ENCODE peak calls at places on chromosomes 3 and 15, in four cellular contexts. D is transverse colon, A is neural progenitor cell, V is ovary. X is an unnamed sample. For H3K36me3, the result is how much of the 10 kb centered on the place peaks cover.

GRCh38 chr3:135213213-135213612 is 418.2 kb downstream of the EPHB1 start:
- DNase-seq in D (no peak), A (no peak), V (no peak), X (no peak)

GRCh38 chr15:81572190-81572589 is 198.2 kb upstream of the TMC3 start:
- DNase-seq in D (no peak), A (no peak), V (no peak), X (no peak)

GRCh38 chr3:184460276-184460675 is 80.4 kb downstream of the CHRD start:
- DNase-seq in D (no peak), A (no peak), V (no peak), X (no peak)

GRCh38 chr3:111989061-111989678 is 9.6 kb upstream of the TAGLN3 start:
- DNase-seq in D (no peak), A (peak), V (no peak), X (no peak)

GRCh38 chr3:55434789-55435188 is 52.3 kb downstream of the WNT5A start:
- DNase-seq in D (peak), A (peak), V (no peak), X (peak)

GRCh38 chr3:125202197-125202596 is 10.4 kb downstream of the SLC12A8 start:
- DNase-seq in D (no peak), A (peak), V (no peak), X (no peak)

GRCh38 chr3:175103298-175103697 is 244.2 kb downstream of the NAALADL2 start:
- DNase-seq in D (no peak), A (no peak), V (no peak), X (no peak)

GRCh38 chr15:64897345-64897985 is 14.2 kb upstream of the ANKDD1A start:
- DNase-seq in D (peak), A (no peak), V (peak), X (peak)

GRCh38 chr3:123157209-123157597 is 44.5 kb upstream of the SEC22A start:
- DNase-seq in D (no peak), A (no peak), V (no peak), X (no peak)

GRCh38 chr3:38581774-38582173 is 67.7 kb downstream of the SCN5A start:
- DNase-seq in D (peak), A (no peak), V (no peak), X (no peak)

GRCh38 chr3:64945171-64945684 is 257.4 kb upstream of the ADAMTS9 start:
- DNase-seq in D (no peak), A (peak), V (peak), X (no peak)

GRCh38 chr3:140499114-140499757 is 178.6 kb upstream of the TRIM42 start:
- DNase-seq in D (no peak), A (peak), V (no peak), X (no peak)

GRCh38 chr15:60592386-60593339 is 113.7 kb upstream of the ICE2 start:
- DNase-seq in D (peak), A (peak), V (peak), X (peak)

GRCh38 chr15:38217181-38217580 is 35.5 kb upstream of the SPRED1 start:
- DNase-seq in D (no peak), A (no peak), V (no peak), X (no peak)

GRCh38 chr3:128123231-128123537 is 428 bp downstream of the RUVBL1 start:
- DNase-seq in D (no peak), A (no peak), V (no peak), X (no peak)

DNA sequence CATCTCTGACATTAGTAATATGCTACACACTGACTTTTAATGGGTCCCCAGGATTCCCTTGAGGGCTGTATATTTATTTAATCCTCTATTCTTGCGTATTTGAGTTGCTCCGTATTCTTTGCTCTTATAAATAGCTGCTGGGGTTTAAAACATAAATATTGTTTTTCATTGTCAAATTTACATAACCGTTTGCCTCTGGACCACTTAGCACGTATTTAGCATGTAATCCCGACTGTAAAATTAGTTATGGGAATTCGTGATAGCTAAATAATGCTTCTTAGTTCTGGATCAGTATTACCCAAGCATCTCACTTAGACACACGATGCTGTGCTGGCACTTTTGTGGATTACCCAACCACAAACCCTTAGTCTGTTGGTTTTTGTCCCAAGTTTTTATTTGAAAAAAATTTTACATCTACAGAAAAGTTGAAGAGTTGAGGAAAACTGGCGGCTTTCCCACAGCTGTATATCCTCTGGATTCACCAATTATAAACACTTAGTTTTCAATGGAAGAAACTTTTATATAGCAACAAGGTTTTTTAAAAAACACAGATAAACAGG is 296.8 kb upstream of the TPM1 start:
- DNase-seq in D (no peak), A (no peak), V (no peak), X (no peak)
- H3K4me3 ChIP-seq in D (no peak), A (no peak), V (no peak), X (no peak)

DNA sequence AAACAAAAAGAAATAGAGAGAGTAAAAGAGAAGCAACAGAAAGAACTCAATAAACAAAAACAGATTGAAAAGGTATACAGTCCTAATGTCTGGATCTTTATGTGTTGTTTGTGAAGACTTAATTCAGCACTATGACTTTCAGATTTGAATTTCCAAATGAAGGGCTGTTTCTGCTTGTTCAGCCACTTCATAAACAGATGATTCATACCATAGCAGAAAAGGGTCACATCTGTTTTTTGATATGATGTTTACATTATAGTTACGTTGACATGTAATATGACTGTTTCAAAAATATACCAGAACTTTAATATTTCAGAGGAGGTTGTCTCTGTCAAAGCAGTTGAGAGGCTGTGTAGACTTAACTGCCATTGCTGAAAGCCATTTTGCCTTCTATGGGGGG is 24.1 kb downstream of the ASB14 start:
- DNase-seq in D (no peak), A (no peak), V (no peak), X (no peak)
- H3K36me3 ChIP-seq in D (half or more), A (under half), V (under half), X (under half)

GRCh38 chr3:145692751-145693150 is 468.2 kb downstream of the PLOD2 start:
- DNase-seq in D (no peak), A (no peak), V (no peak), X (no peak)

GRCh38 chr3:145698252-145698651 is 462.7 kb downstream of the PLOD2 start:
- DNase-seq in D (no peak), A (no peak), V (no peak), X (no peak)

GRCh38 chr3:145696011-145696410 is 465.0 kb downstream of the PLOD2 start:
- DNase-seq in D (no peak), A (no peak), V (no peak), X (no peak)

GRCh38 chr3:145704020-145704419 is 457.0 kb downstream of the PLOD2 start:
- DNase-seq in D (no peak), A (no peak), V (no peak), X (peak)

GRCh38 chr3:145698749-145699148 is 462.2 kb downstream of the PLOD2 start:
- DNase-seq in D (no peak), A (no peak), V (no peak), X (no peak)
- H3K4me3 ChIP-seq in D (no peak), A (no peak), V (no peak), X (no peak)

DNA sequence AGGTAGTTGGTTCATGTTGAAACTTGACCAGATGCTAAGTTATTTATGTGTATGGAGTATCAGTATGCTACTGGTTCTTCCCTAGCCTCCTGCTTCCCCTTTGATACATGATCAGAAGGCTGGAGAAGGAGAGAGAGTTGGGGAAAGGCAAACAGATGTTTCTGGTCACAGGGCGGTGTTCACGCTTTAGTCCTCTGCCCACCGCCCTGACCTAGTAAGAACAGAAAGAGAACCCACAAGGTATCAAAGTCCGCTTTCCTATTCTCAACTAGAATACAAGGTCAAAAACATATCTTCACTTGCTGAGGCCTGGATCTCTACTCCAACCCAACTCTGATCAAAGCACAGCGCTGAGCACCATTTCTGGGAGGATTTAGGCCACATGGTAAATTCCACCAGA is 55.5 kb downstream of the NCEH1 start:
- DNase-seq in D (no peak), A (no peak), V (no peak), X (no peak)
- H3K36me3 ChIP-seq in D (under half), A (under half), V (under half), X (under half)

GRCh38 chr3:101850327-101851048 is 1.2 kb downstream of the NFKBIZ start:
- DNase-seq in D (no peak), A (peak), V (no peak), X (peak)

GRCh38 chr3:101851072-101851471 is 1.8 kb downstream of the NFKBIZ start:
- DNase-seq in D (no peak), A (no peak), V (no peak), X (no peak)

GRCh38 chr3:101852315-101852714 is 3.0 kb downstream of the NFKBIZ start:
- DNase-seq in D (no peak), A (no peak), V (no peak), X (no peak)

GRCh38 chr3:101852983-101853382 is 3.7 kb downstream of the NFKBIZ start:
- DNase-seq in D (no peak), A (no peak), V (no peak), X (no peak)

DNA sequence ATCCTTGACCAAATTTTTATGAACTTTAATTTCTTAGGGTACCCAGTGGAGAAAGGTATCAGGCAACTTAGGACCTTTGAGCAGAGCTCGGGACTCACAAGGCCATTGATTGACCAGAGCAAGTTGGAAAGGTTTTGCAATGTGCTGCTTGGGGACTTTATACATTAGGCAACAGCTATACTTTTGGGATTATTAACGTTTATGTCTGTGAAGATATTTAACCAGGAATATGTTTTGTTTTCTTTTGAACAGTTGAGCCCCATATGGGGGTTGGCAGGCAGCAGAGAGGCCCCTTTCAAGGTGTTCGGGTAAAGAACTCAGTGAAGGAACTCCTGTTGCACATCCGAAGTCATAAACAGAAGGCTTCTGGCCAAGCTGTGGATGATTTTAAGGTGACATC is 2.5 kb downstream of the NFKBIZ start:
- DNase-seq in D (no peak), A (no peak), V (no peak), X (no peak)
- H3K4me3 ChIP-seq in D (peak), A (peak), V (peak), X (peak)

GRCh38 chr15:47027322-47027946 is 689.9 kb upstream of the SEMA6D start:
- DNase-seq in D (no peak), A (peak), V (no peak), X (no peak)
- H3K36me3 ChIP-seq in D (under half), A (under half), V (under half), X (under half)

DNA sequence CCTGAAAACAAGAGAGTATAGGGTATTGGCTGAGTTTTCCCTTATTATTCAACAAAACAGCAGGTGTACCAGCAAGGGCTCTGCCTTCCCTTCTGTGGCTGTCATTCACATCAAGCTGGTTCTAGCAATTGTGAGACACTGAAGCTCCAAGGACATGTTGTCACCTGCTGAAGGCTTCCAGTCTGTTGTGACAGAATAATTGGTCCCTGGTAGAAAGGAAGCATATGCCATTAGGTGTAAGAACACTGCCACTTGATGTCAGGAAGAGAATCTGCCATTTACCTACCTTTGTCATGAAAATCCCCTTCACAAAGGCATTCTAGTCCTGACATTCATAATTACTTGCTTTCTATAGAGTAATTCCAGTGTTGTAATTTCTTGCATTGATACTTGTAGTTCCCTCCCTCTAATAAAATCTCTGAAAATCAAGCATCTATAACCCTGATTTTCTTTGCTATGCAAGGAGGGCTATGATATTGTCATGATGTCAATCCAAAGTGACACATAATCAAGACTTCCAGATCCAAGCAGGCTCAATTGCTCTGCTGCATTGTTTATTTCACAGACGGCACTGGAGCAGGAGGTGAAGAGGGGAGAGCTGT is 425.1 kb downstream of the RBMS3 start:
- DNase-seq in D (no peak), A (no peak), V (no peak), X (no peak)
- H3K4me3 ChIP-seq in D (no peak), A (no peak), V (no peak), X (no peak)

DNA sequence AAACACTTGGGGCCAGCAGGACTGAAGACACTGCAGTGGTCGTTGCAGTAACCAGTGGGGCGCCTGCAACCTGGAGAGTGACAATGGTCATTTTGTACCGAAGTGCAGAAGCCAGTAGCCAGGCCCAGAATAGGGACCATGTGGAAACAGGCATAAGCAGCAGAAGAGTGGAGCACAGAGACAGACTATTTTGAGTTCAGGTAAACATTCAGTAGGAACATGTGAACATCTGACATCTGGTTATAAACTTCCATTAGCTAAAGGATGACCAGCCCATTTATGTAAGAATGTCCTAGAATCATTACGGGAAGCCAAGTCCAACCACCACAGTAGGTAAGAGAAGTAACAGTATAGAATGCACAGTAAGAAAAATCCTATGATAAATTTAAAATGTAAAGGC is 32.4 kb upstream of the TKT start:
- DNase-seq in D (no peak), A (no peak), V (no peak), X (no peak)
- H3K36me3 ChIP-seq in D (under half), A (under half), V (under half), X (under half)

GRCh38 chr3:42068303-42069088 is 22.7 kb upstream of the TRAK1 start:
- DNase-seq in D (no peak), A (no peak), V (no peak), X (no peak)

GRCh38 chr3:42070089-42070885 is 20.9 kb upstream of the TRAK1 start:
- DNase-seq in D (peak), A (no peak), V (no peak), X (peak)

GRCh38 chr3:42071720-42072582 is 19.2 kb upstream of the TRAK1 start:
- DNase-seq in D (peak), A (peak), V (peak), X (peak)

GRCh38 chr3:42072583-42072924 is 18.6 kb upstream of the TRAK1 start:
- DNase-seq in D (no peak), A (no peak), V (no peak), X (no peak)

DNA sequence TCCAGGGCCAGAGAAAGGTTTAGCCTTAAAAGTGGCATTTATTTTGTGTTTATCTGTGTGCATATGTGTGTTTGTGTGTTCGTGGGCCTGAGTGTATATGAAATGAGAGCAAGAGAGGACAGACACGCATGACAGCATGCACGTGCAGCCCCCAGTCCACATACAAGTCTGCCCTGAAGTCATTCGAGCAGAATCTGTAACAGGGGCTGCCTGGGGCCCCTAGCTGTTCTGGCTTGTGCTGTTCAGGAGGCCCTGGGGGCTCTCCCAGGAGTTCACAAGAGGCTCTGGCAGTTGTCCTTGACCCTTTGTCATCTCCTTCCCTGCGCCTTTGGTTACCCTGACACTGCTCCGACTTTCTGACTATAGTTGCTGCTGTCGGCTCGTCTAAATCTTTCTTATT is 18.2 kb upstream of the TRAK1 start:
- DNase-seq in D (no peak), A (no peak), V (no peak), X (no peak)
- H3K4me3 ChIP-seq in D (no peak), A (no peak), V (no peak), X (peak)

X was measured in MG63.